ENCODE peak calls at places on chromosomes 11 and 22, in seven cellular contexts. R is neural progenitor cell, G is GM13977, N is MCF 10A, A is HCT116, B is HFF-Myc, T is GM20000. H is an unnamed sample.
A peak's percentile ranks its signal among the peaks of the same experiment; 100 is the strongest.

GRCh38 chr11:134657631-134658030 is 245.6 kb upstream of the B3GAT1 start:
- DNase-seq in G (no peak), T (no peak), B (no peak), R (no peak), A (no peak), N (no peak), H (no peak)

GRCh38 chr11:63756919-63757761 is 11.4 kb downstream of the ZFTA start:
- DNase-seq in N (no peak), G (no peak), B (no peak), T (no peak), R (no peak), A (no peak), H (peak; percentile 17)

GRCh38 chr22:39814899-39815298 is 78.7 kb downstream of the ENTHD1 start:
- DNase-seq in G (no peak), R (no peak), N (peak; percentile 54), B (no peak), T (no peak), A (no peak), H (no peak)

GRCh38 chr11:93525601-93526000 is 17.6 kb downstream of the SMCO4 start:
- DNase-seq in N (peak; percentile 13), G (no peak), B (no peak), R (no peak), A (no peak), T (no peak), H (no peak)

GRCh38 chr22:37905534-37906363 is at the start of gene MICALL1:
- DNase-seq in A (no peak), T (peak; percentile 99), G (peak; percentile 97), R (peak; percentile 93), N (peak; percentile 77), B (no peak), H (peak; percentile 86)

GRCh38 chr22:22755778-22756100 is 111.3 kb downstream of the GGTLC2 start:
- DNase-seq in G (no peak), B (no peak), R (no peak), N (no peak), A (no peak), T (no peak), H (no peak)

GRCh38 chr22:33666661-33667619 is 253.3 kb downstream of the LARGE1 start:
- DNase-seq in B (no peak), G (no peak), R (peak; percentile 50), N (no peak), A (no peak), T (no peak), H (no peak)

GRCh38 chr11:86632499-86633269 is 39.7 kb downstream of the ME3 start:
- DNase-seq in B (peak; percentile 88), N (peak; percentile 79), A (peak; percentile 68), R (peak; percentile 40), T (no peak), G (no peak), H (no peak)

GRCh38 chr22:46299101-46299500 is 2.4 kb downstream of the GTSE1 start:
- DNase-seq in R (no peak), B (no peak), G (no peak), N (no peak), T (no peak), A (no peak), H (no peak)

GRCh38 chr11:108498816-108499408 is 728 bp upstream of the POGLUT3 start:
- DNase-seq in R (no peak), B (no peak), N (no peak), T (no peak), A (no peak), G (no peak), H (peak; percentile 18)

GRCh38 chr11:63017306-63017974 is 1.8 kb upstream of the SLC22A8 start:
- DNase-seq in A (no peak), N (no peak), R (peak; percentile 64), B (no peak), G (no peak), T (no peak), H (no peak)

GRCh38 chr11:7665473-7666291 is 7.6 kb downstream of the CYB5R2 start:
- DNase-seq in N (peak; percentile 81), T (peak; percentile 90), B (no peak), A (peak; percentile 67), R (peak; percentile 77), G (peak; percentile 89), H (peak; percentile 83)

GRCh38 chr22:31585161-31585859 is 76.7 kb downstream of the PISD start:
- DNase-seq in A (no peak), T (no peak), R (no peak), B (no peak), G (no peak), N (peak; percentile 53), H (no peak)

GRCh38 chr11:72349616-72350218 is 84.6 kb downstream of the CLPB start:
- DNase-seq in G (no peak), N (no peak), R (no peak), B (no peak), T (no peak), A (no peak), H (no peak)

GRCh38 chr11:134557571-134558257 is 145.7 kb upstream of the B3GAT1 start:
- DNase-seq in B (no peak), G (no peak), T (no peak), R (no peak), N (no peak), A (no peak), H (no peak)

GRCh38 chr11:56624661-56625110 is 10.0 kb upstream of the OR5M1 start:
- DNase-seq in R (peak; percentile 68), B (peak; percentile 1), G (peak; percentile 23), A (no peak), T (peak; percentile 11), N (peak; percentile 77), H (no peak)
- TF ChIP-seq CTCF in R (peak; percentile 76), B (no peak), G (peak; percentile 27), A (no peak), T (no peak), N (peak; percentile 41), H (peak; percentile 47)

GRCh38 chr11:60343094-60343704 is 16.1 kb downstream of the MS4A6E start:
- DNase-seq in R (peak; percentile 11), T (no peak), G (no peak), A (peak; percentile 27), N (peak; percentile 41), B (no peak), H (no peak)
- TF ChIP-seq CTCF in R (peak; percentile 71), T (peak; percentile 43), G (peak; percentile 61), A (peak; percentile 41), N (peak; percentile 59), B (peak; percentile 35), H (peak; percentile 71)

DNA sequence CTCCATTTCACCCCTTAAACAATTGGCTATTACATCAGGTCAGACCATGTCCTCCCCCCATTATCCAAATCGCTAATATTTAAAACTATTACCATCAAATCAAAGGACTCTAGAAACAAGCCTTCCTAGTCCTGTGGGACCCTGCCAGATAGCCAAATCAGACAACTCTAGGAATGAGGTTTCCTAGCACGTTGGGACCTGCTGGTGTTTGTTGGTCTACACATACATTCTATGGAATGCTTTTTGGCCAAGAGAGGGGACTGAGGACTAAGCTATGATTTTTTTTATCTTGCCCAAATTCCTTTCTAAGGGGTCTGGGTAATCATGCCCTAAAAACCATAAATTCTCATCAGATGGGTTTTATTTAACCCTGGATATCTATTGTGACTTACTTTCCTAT is 14.1 kb upstream of the SELENOH start:
- DNase-seq in N (no peak), A (no peak), T (no peak), B (no peak), R (no peak), G (no peak), H (no peak)
- TF ChIP-seq CTCF in N (no peak), A (no peak), T (no peak), B (no peak), R (no peak), G (no peak), H (no peak)

GRCh38 chr11:24234822-24235508 is 261.9 kb upstream of the LUZP2 start:
- DNase-seq in G (no peak), A (no peak), T (no peak), B (no peak), N (peak; percentile 27), R (peak; percentile 53), H (no peak)
- TF ChIP-seq CTCF in G (no peak), A (no peak), T (no peak), B (no peak), N (no peak), R (peak; percentile 13), H (no peak)